ENCODE peak calls at places on chromosomes 13 and 19, in eight cellular contexts. One of them, this sample, is unnamed.

GRCh38 chr13:20221772-20222171 is 10.3 kb downstream of the GJB6 start:
- DNase-seq in GM12878: no peak
- DNase-seq in lower leg skin: no peak
- DNase-seq in GM10248: no peak
- DNase-seq in Caco-2: no peak
- DNase-seq in amniotic stem cell: no peak
- DNase-seq in body of pancreas: no peak
- DNase-seq in HFFc6: no peak
- DNase-seq in this sample: no peak

GRCh38 chr19:23523863-23524262 is 128.6 kb upstream of the ZNF91 start:
- DNase-seq in amniotic stem cell: no peak
- DNase-seq in Caco-2: no peak
- DNase-seq in lower leg skin: no peak
- DNase-seq in body of pancreas: no peak
- DNase-seq in GM12878: no peak
- DNase-seq in HFFc6: no peak
- DNase-seq in GM10248: no peak
- DNase-seq in this sample: no peak

GRCh38 chr13:110250258-110250891 is 56.6 kb downstream of the COL4A1 start:
- DNase-seq in body of pancreas: no peak
- DNase-seq in HFFc6: peak
- DNase-seq in amniotic stem cell: no peak
- DNase-seq in GM10248: no peak
- DNase-seq in GM12878: no peak
- DNase-seq in Caco-2: no peak
- DNase-seq in lower leg skin: peak
- DNase-seq in this sample: no peak

GRCh38 chr19:18058208-18059009 is 28.3 kb downstream of the IL12RB1 start:
- DNase-seq in GM12878: no peak
- DNase-seq in HFFc6: peak
- DNase-seq in lower leg skin: peak
- DNase-seq in Caco-2: peak
- DNase-seq in GM10248: peak
- DNase-seq in body of pancreas: peak
- DNase-seq in amniotic stem cell: peak
- DNase-seq in this sample: peak

GRCh38 chr19:45716314-45717130 is 14.2 kb downstream of the FBXO46 start:
- DNase-seq in HFFc6: no peak
- DNase-seq in GM12878: no peak
- DNase-seq in Caco-2: peak
- DNase-seq in GM10248: no peak
- DNase-seq in amniotic stem cell: no peak
- DNase-seq in lower leg skin: no peak
- DNase-seq in body of pancreas: peak
- DNase-seq in this sample: peak

GRCh38 chr13:71483733-71484132 is 383.3 kb downstream of the DACH1 start:
- DNase-seq in HFFc6: no peak
- DNase-seq in lower leg skin: no peak
- DNase-seq in Caco-2: no peak
- DNase-seq in body of pancreas: no peak
- DNase-seq in GM12878: no peak
- DNase-seq in amniotic stem cell: no peak
- DNase-seq in GM10248: no peak
- DNase-seq in this sample: no peak

GRCh38 chr13:113123226-113124150 is 889 bp downstream of the F10 start:
- DNase-seq in GM10248: no peak
- DNase-seq in HFFc6: no peak
- DNase-seq in lower leg skin: peak
- DNase-seq in Caco-2: peak
- DNase-seq in GM12878: no peak
- DNase-seq in amniotic stem cell: no peak
- DNase-seq in body of pancreas: no peak
- DNase-seq in this sample: no peak

GRCh38 chr19:2509096-2509495 is 33.2 kb downstream of the GADD45B start:
- DNase-seq in GM12878: no peak
- DNase-seq in body of pancreas: no peak
- DNase-seq in GM10248: no peak
- DNase-seq in amniotic stem cell: no peak
- DNase-seq in Caco-2: no peak
- DNase-seq in HFFc6: no peak
- DNase-seq in lower leg skin: no peak
- DNase-seq in this sample: no peak

GRCh38 chr19:46731007-46731501 is 14.1 kb upstream of the PRKD2 start:
- DNase-seq in GM12878: no peak
- DNase-seq in amniotic stem cell: peak
- DNase-seq in HFFc6: peak
- DNase-seq in lower leg skin: no peak
- DNase-seq in GM10248: no peak
- DNase-seq in Caco-2: no peak
- DNase-seq in body of pancreas: no peak
- DNase-seq in this sample: peak

GRCh38 chr13:32316476-32316875 is 1.2 kb downstream of the BRCA2 start:
- DNase-seq in GM12878: no peak
- DNase-seq in amniotic stem cell: no peak
- DNase-seq in body of pancreas: no peak
- DNase-seq in lower leg skin: no peak
- DNase-seq in Caco-2: no peak
- DNase-seq in GM10248: no peak
- DNase-seq in HFFc6: no peak
- DNase-seq in this sample: peak

GRCh38 chr19:48644839-48645651 is 942 bp downstream of the CA11 start:
- DNase-seq in Caco-2: peak
- DNase-seq in amniotic stem cell: peak
- DNase-seq in lower leg skin: peak
- DNase-seq in GM12878: no peak
- DNase-seq in HFFc6: peak
- DNase-seq in GM10248: peak
- DNase-seq in body of pancreas: peak
- DNase-seq in this sample: peak

GRCh38 chr13:21632196-21632595 is 28.2 kb upstream of the MICU2 start:
- DNase-seq in amniotic stem cell: no peak
- DNase-seq in HFFc6: no peak
- DNase-seq in GM12878: no peak
- DNase-seq in lower leg skin: no peak
- DNase-seq in GM10248: no peak
- DNase-seq in body of pancreas: no peak
- DNase-seq in Caco-2: no peak
- DNase-seq in this sample: no peak

GRCh38 chr19:55366790-55367189 is 3.5 kb downstream of the IL11 start:
- DNase-seq in GM10248: no peak
- DNase-seq in lower leg skin: no peak
- DNase-seq in amniotic stem cell: no peak
- DNase-seq in Caco-2: no peak
- DNase-seq in HFFc6: no peak
- DNase-seq in body of pancreas: no peak
- DNase-seq in GM12878: no peak
- DNase-seq in this sample: no peak

GRCh38 chr13:60448907-60449510 is 52.0 kb downstream of the TDRD3 start:
- DNase-seq in amniotic stem cell: no peak
- DNase-seq in body of pancreas: no peak
- DNase-seq in HFFc6: peak
- DNase-seq in GM10248: peak
- DNase-seq in lower leg skin: no peak
- DNase-seq in Caco-2: peak
- DNase-seq in GM12878: no peak
- DNase-seq in this sample: peak

GRCh38 chr13:39401756-39402155 is 201.2 kb downstream of the LHFPL6 start:
- DNase-seq in GM12878: no peak
- DNase-seq in lower leg skin: no peak
- DNase-seq in HFFc6: no peak
- DNase-seq in GM10248: no peak
- DNase-seq in amniotic stem cell: no peak
- DNase-seq in body of pancreas: no peak
- DNase-seq in Caco-2: no peak
- DNase-seq in this sample: no peak

GRCh38 chr13:41182231-41182630 is 12.1 kb downstream of the KBTBD7 start:
- DNase-seq in amniotic stem cell: no peak
- DNase-seq in body of pancreas: no peak
- DNase-seq in HFFc6: no peak
- DNase-seq in Caco-2: no peak
- DNase-seq in GM12878: no peak
- DNase-seq in GM10248: no peak
- DNase-seq in lower leg skin: no peak
- DNase-seq in this sample: no peak

GRCh38 chr19:47483800-47484690 is at the start of gene KPTN:
- DNase-seq in GM12878: peak
- DNase-seq in Caco-2: peak
- DNase-seq in amniotic stem cell: peak
- DNase-seq in HFFc6: peak
- DNase-seq in body of pancreas: peak
- DNase-seq in GM10248: peak
- DNase-seq in lower leg skin: peak
- DNase-seq in this sample: peak

GRCh38 chr13:110520431-110521295 is 40.9 kb downstream of the RAB20 start:
- DNase-seq in GM12878: no peak
- DNase-seq in Caco-2: no peak
- DNase-seq in HFFc6: no peak
- DNase-seq in GM10248: no peak
- DNase-seq in lower leg skin: peak
- DNase-seq in amniotic stem cell: no peak
- DNase-seq in body of pancreas: peak
- DNase-seq in this sample: peak

GRCh38 chr19:33282036-33282686 is 20.2 kb downstream of the CEBPA start:
- DNase-seq in Caco-2: no peak
- DNase-seq in GM10248: no peak
- DNase-seq in amniotic stem cell: no peak
- DNase-seq in GM12878: no peak
- DNase-seq in HFFc6: peak
- DNase-seq in body of pancreas: no peak
- DNase-seq in lower leg skin: no peak
- DNase-seq in this sample: no peak

GRCh38 chr13:93265800-93266199 is 39.2 kb downstream of the GPC6 start:
- DNase-seq in GM12878: no peak
- DNase-seq in HFFc6: no peak
- DNase-seq in Caco-2: no peak
- DNase-seq in lower leg skin: no peak
- DNase-seq in body of pancreas: no peak
- DNase-seq in amniotic stem cell: no peak
- DNase-seq in GM10248: no peak
- DNase-seq in this sample: no peak

GRCh38 chr19:10325732-10326131 is 7.6 kb downstream of the RAVER1 start:
- DNase-seq in body of pancreas: no peak
- DNase-seq in GM12878: no peak
- DNase-seq in Caco-2: no peak
- DNase-seq in HFFc6: no peak
- DNase-seq in lower leg skin: no peak
- DNase-seq in amniotic stem cell: no peak
- DNase-seq in GM10248: no peak
- DNase-seq in this sample: no peak

GRCh38 chr19:47427241-47428176 is 8.2 kb upstream of the MEIS3 start:
- DNase-seq in HFFc6: peak
- DNase-seq in Caco-2: peak
- DNase-seq in GM10248: peak
- DNase-seq in lower leg skin: peak
- DNase-seq in GM12878: no peak
- DNase-seq in body of pancreas: peak
- DNase-seq in amniotic stem cell: no peak
- DNase-seq in this sample: peak

GRCh38 chr13:21066946-21067345 is 5.6 kb upstream of the LATS2 start:
- DNase-seq in GM10248: no peak
- DNase-seq in body of pancreas: no peak
- DNase-seq in amniotic stem cell: no peak
- DNase-seq in GM12878: no peak
- DNase-seq in Caco-2: no peak
- DNase-seq in lower leg skin: no peak
- DNase-seq in HFFc6: no peak
- DNase-seq in this sample: no peak

GRCh38 chr19:39937094-39937493 is 2.7 kb upstream of the FCGBP start:
- DNase-seq in GM10248: peak
- DNase-seq in body of pancreas: no peak
- DNase-seq in Caco-2: no peak
- DNase-seq in HFFc6: no peak
- DNase-seq in lower leg skin: no peak
- DNase-seq in GM12878: peak
- DNase-seq in amniotic stem cell: no peak
- DNase-seq in this sample: no peak